ENCODE peak calls at places on chromosomes 2 and 18, in five cellular contexts. W is GM12878, L is H1, A is K562, X is HepG2. T is an unnamed sample. For H3K79me2, the result is how much of the 10 kb centered on the place peaks cover.

GRCh38 chr2:165833156-165833555 is 39.1 kb upstream of the GALNT3 start:
- DNase-seq in W (no peak), L (no peak), A (no peak), X (no peak), T (no peak)

GRCh38 chr2:64860321-64860751 is 128.9 kb upstream of the SLC1A4 start:
- DNase-seq in W (no peak), L (no peak), A (no peak), X (no peak), T (no peak)

GRCh38 chr2:86562891-86563649 is at the start of gene CHMP3:
- DNase-seq in W (peak), L (peak), A (peak), X (peak), T (peak)

GRCh38 chr18:51234117-51235010 is 36.9 kb upstream of the MEX3C start:
- DNase-seq in W (no peak), L (no peak), A (no peak), X (no peak), T (no peak)

GRCh38 chr2:1497122-1497611 is 83.9 kb downstream of the TPO start:
- DNase-seq in W (no peak), L (no peak), A (no peak), X (no peak), T (no peak)

GRCh38 chr18:45621068-45621511 is 5.8 kb downstream of the SLC14A2 start:
- DNase-seq in W (no peak), L (peak), A (peak), X (peak), T (peak)

GRCh38 chr2:20675701-20676352 is 8.9 kb downstream of the GDF7 start:
- DNase-seq in W (peak), L (peak), A (no peak), X (peak), T (peak)

GRCh38 chr2:194166818-194167217 is 1490.2 kb upstream of the SLC39A10 start:
- DNase-seq in W (no peak), L (no peak), A (no peak), X (peak), T (peak)

GRCh38 chr2:71926860-71927756 is 220.6 kb downstream of the CYP26B1 start:
- DNase-seq in W (no peak), L (peak), A (no peak), X (no peak), T (no peak)

GRCh38 chr2:217289909-217290283 is 430.0 kb upstream of the TNP1 start:
- DNase-seq in W (no peak), L (no peak), A (peak), X (peak), T (peak)

GRCh38 chr2:118246726-118247125 is 158.5 kb downstream of the INSIG2 start:
- DNase-seq in W (no peak), L (no peak), A (no peak), X (no peak), T (no peak)

GRCh38 chr2:27661371-27661770 is 2.0 kb downstream of the SUPT7L start:
- DNase-seq in W (no peak), L (no peak), A (no peak), X (no peak), T (no peak)

GRCh38 chr2:27664622-27665363 is 1.1 kb downstream of the SLC4A1AP start:
- DNase-seq in W (no peak), L (no peak), A (no peak), X (no peak), T (no peak)

GRCh38 chr2:27663463-27664244 is at the start of the genes SLC4A1AP and SUPT7L:
- DNase-seq in W (peak), L (peak), A (peak), X (peak), T (peak)

GRCh38 chr2:27663160-27663462 is 303 bp downstream of the SUPT7L start:
- DNase-seq in W (no peak), L (no peak), A (peak), X (no peak), T (no peak)

GRCh38 chr2:27664245-27664574 is 521 bp downstream of the SLC4A1AP start:
- DNase-seq in W (no peak), L (no peak), A (no peak), X (no peak), T (no peak)
- H3K79me2 ChIP-seq in W (under half), L (under half), A (half or more), X (under half), T (under half)

GRCh38 chr2:135212757-135213156 is 160.7 kb downstream of the RAB3GAP1 start:
- DNase-seq in W (no peak), L (no peak), A (no peak), X (no peak), T (peak)
- TF ChIP-seq CTCF in W (no peak), L (no peak), A (no peak), X (no peak), T (no peak)

GRCh38 chr2:225040862-225041209 is 1.4 kb downstream of the DOCK10 start:
- DNase-seq in W (no peak), L (no peak), A (no peak), X (no peak), T (no peak)
- TF ChIP-seq CREB1 in W (no peak), L (no peak), A (no peak), X (no peak), T (no peak)

DNA sequence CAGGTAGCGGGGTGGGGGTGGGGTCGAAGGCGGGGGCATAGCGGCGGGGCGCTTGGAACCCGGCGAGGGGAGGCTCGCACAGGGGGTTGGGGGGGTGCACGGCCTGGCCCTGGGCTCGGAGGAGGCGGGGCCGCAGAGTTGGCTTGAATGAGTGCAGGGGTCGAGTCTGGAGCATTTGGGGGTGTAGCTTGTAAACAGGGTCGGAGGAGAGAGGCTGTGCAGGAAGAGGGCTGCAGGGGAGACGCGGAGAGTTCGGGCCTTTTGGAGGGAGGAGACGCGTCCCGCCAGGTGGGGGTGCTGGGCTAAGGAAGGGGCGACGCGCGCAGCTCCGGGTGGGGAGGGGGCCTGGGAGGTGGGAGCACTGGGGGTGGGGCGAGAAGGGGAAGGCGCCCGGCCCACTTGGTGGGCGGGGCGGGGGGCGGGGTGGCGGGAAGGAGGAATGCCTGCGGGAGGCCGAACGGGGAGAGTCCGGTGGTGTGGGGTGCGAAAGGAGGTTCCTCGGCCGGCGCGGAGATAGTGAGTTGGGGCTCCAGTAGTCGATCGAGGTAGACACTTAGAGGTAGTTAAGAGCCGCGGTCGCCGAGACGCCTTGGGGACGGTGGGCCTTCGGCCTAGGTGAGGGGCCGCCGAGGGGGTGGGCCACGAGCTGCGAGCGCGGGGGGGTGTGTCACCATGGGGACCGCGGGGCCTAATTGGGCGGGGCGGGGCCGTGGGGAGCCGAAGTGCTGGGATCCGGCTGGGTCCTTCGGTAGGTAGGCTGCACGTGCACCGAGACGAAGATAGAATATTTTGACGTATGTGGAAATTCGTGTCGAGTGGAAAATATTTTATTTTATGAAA is 766 bp downstream of the MSH6 start:
- DNase-seq in W (peak), L (peak), A (peak), X (peak), T (peak)
- H3K79me2 ChIP-seq in W (under half), L (under half), A (half or more), X (under half), T (under half)